ENCODE peak calls at places on chromosome 14, in nine cellular contexts. One of them, this sample, is unnamed.

GRCh38 chr14:80974338-80975078 is 19.1 kb downstream of the TSHR start:
- DNase-seq in iPS DF 6.9: no peak
- DNase-seq in tibial artery: no peak
- DNase-seq in stimulated activated CD4-positive, alpha-beta T cell treated with anti-CD3 and anti-CD28 coated beads, Interleukin-15, amount 100 ng/mL, for 1 hour: no peak
- DNase-seq in CD8-positive, alpha-beta T cell: no peak
- DNase-seq in Daoy: peak
- DNase-seq in testis: no peak
- DNase-seq in astrocyte: peak
- DNase-seq in AG08396: no peak
- DNase-seq in this sample: no peak

GRCh38 chr14:103334644-103335603 is 887 bp downstream of the EIF5 start:
- DNase-seq in astrocyte: peak
- DNase-seq in Daoy: peak
- DNase-seq in CD8-positive, alpha-beta T cell: peak
- DNase-seq in tibial artery: peak
- DNase-seq in stimulated activated CD4-positive, alpha-beta T cell treated with anti-CD3 and anti-CD28 coated beads, Interleukin-15, amount 100 ng/mL, for 1 hour: peak
- DNase-seq in iPS DF 6.9: no peak
- DNase-seq in AG08396: peak
- DNase-seq in testis: peak
- DNase-seq in this sample: peak

GRCh38 chr14:75934998-75935628 is 46.7 kb downstream of the TGFB3 start:
- DNase-seq in Daoy: no peak
- DNase-seq in iPS DF 6.9: no peak
- DNase-seq in astrocyte: no peak
- DNase-seq in testis: no peak
- DNase-seq in AG08396: no peak
- DNase-seq in tibial artery: no peak
- DNase-seq in CD8-positive, alpha-beta T cell: no peak
- DNase-seq in stimulated activated CD4-positive, alpha-beta T cell treated with anti-CD3 and anti-CD28 coated beads, Interleukin-15, amount 100 ng/mL, for 1 hour: no peak
- DNase-seq in this sample: no peak

GRCh38 chr14:31978423-31978822 is 98.7 kb upstream of the ARHGAP5 start:
- DNase-seq in astrocyte: no peak
- DNase-seq in iPS DF 6.9: no peak
- DNase-seq in CD8-positive, alpha-beta T cell: no peak
- DNase-seq in AG08396: no peak
- DNase-seq in tibial artery: no peak
- DNase-seq in Daoy: no peak
- DNase-seq in testis: no peak
- DNase-seq in stimulated activated CD4-positive, alpha-beta T cell treated with anti-CD3 and anti-CD28 coated beads, Interleukin-15, amount 100 ng/mL, for 1 hour: no peak
- DNase-seq in this sample: no peak

GRCh38 chr14:61750708-61751474 is 11.3 kb upstream of the SNAPC1 start:
- DNase-seq in testis: peak
- DNase-seq in CD8-positive, alpha-beta T cell: peak
- DNase-seq in iPS DF 6.9: peak
- DNase-seq in AG08396: peak
- DNase-seq in stimulated activated CD4-positive, alpha-beta T cell treated with anti-CD3 and anti-CD28 coated beads, Interleukin-15, amount 100 ng/mL, for 1 hour: peak
- DNase-seq in astrocyte: peak
- DNase-seq in Daoy: peak
- DNase-seq in tibial artery: peak
- DNase-seq in this sample: peak

GRCh38 chr14:24690492-24690891 is 56.5 kb upstream of the GZMB start:
- DNase-seq in testis: no peak
- DNase-seq in AG08396: no peak
- DNase-seq in CD8-positive, alpha-beta T cell: no peak
- DNase-seq in tibial artery: no peak
- DNase-seq in Daoy: no peak
- DNase-seq in stimulated activated CD4-positive, alpha-beta T cell treated with anti-CD3 and anti-CD28 coated beads, Interleukin-15, amount 100 ng/mL, for 1 hour: no peak
- DNase-seq in iPS DF 6.9: peak
- DNase-seq in astrocyte: no peak
- DNase-seq in this sample: no peak

GRCh38 chr14:49550284-49551184 is 35.6 kb downstream of the RPS29 start:
- DNase-seq in Daoy: no peak
- DNase-seq in AG08396: no peak
- DNase-seq in testis: no peak
- DNase-seq in tibial artery: no peak
- DNase-seq in iPS DF 6.9: no peak
- DNase-seq in CD8-positive, alpha-beta T cell: no peak
- DNase-seq in astrocyte: no peak
- DNase-seq in stimulated activated CD4-positive, alpha-beta T cell treated with anti-CD3 and anti-CD28 coated beads, Interleukin-15, amount 100 ng/mL, for 1 hour: no peak
- DNase-seq in this sample: peak

GRCh38 chr14:87000071-87000470 is 992.9 kb downstream of the GALC start:
- DNase-seq in CD8-positive, alpha-beta T cell: no peak
- DNase-seq in astrocyte: no peak
- DNase-seq in Daoy: no peak
- DNase-seq in tibial artery: no peak
- DNase-seq in AG08396: no peak
- DNase-seq in stimulated activated CD4-positive, alpha-beta T cell treated with anti-CD3 and anti-CD28 coated beads, Interleukin-15, amount 100 ng/mL, for 1 hour: no peak
- DNase-seq in iPS DF 6.9: no peak
- DNase-seq in testis: no peak
- DNase-seq in this sample: no peak

GRCh38 chr14:54589843-54590242 is 22.9 kb downstream of the SAMD4A start:
- DNase-seq in tibial artery: no peak
- DNase-seq in stimulated activated CD4-positive, alpha-beta T cell treated with anti-CD3 and anti-CD28 coated beads, Interleukin-15, amount 100 ng/mL, for 1 hour: no peak
- DNase-seq in astrocyte: no peak
- DNase-seq in CD8-positive, alpha-beta T cell: no peak
- DNase-seq in Daoy: no peak
- DNase-seq in testis: no peak
- DNase-seq in AG08396: no peak
- DNase-seq in iPS DF 6.9: no peak
- DNase-seq in this sample: no peak

GRCh38 chr14:64954491-64955240 is 12.1 kb upstream of the GPX2 start:
- DNase-seq in astrocyte: no peak
- DNase-seq in stimulated activated CD4-positive, alpha-beta T cell treated with anti-CD3 and anti-CD28 coated beads, Interleukin-15, amount 100 ng/mL, for 1 hour: no peak
- DNase-seq in CD8-positive, alpha-beta T cell: no peak
- DNase-seq in tibial artery: no peak
- DNase-seq in iPS DF 6.9: no peak
- DNase-seq in AG08396: no peak
- DNase-seq in Daoy: no peak
- DNase-seq in testis: no peak
- DNase-seq in this sample: no peak

GRCh38 chr14:103803661-103804060 is 43.7 kb downstream of the PPP1R13B start:
- DNase-seq in Daoy: peak
- DNase-seq in stimulated activated CD4-positive, alpha-beta T cell treated with anti-CD3 and anti-CD28 coated beads, Interleukin-15, amount 100 ng/mL, for 1 hour: no peak
- DNase-seq in testis: no peak
- DNase-seq in astrocyte: peak
- DNase-seq in tibial artery: no peak
- DNase-seq in iPS DF 6.9: no peak
- DNase-seq in CD8-positive, alpha-beta T cell: no peak
- DNase-seq in AG08396: peak
- DNase-seq in this sample: peak

GRCh38 chr14:53183611-53184010 is 30.5 kb upstream of the DDHD1 start:
- DNase-seq in iPS DF 6.9: no peak
- DNase-seq in testis: no peak
- DNase-seq in astrocyte: peak
- DNase-seq in Daoy: peak
- DNase-seq in tibial artery: no peak
- DNase-seq in stimulated activated CD4-positive, alpha-beta T cell treated with anti-CD3 and anti-CD28 coated beads, Interleukin-15, amount 100 ng/mL, for 1 hour: no peak
- DNase-seq in AG08396: no peak
- DNase-seq in CD8-positive, alpha-beta T cell: no peak
- DNase-seq in this sample: no peak

GRCh38 chr14:70655110-70655826 is 13.6 kb downstream of the TTC9 start:
- DNase-seq in AG08396: no peak
- DNase-seq in stimulated activated CD4-positive, alpha-beta T cell treated with anti-CD3 and anti-CD28 coated beads, Interleukin-15, amount 100 ng/mL, for 1 hour: peak
- DNase-seq in Daoy: peak
- DNase-seq in astrocyte: no peak
- DNase-seq in testis: no peak
- DNase-seq in iPS DF 6.9: peak
- DNase-seq in CD8-positive, alpha-beta T cell: peak
- DNase-seq in tibial artery: no peak
- DNase-seq in this sample: no peak

GRCh38 chr14:68286667-68287066 is 467.1 kb downstream of the RAD51B start:
- DNase-seq in iPS DF 6.9: no peak
- DNase-seq in tibial artery: no peak
- DNase-seq in CD8-positive, alpha-beta T cell: no peak
- DNase-seq in astrocyte: no peak
- DNase-seq in AG08396: no peak
- DNase-seq in Daoy: no peak
- DNase-seq in stimulated activated CD4-positive, alpha-beta T cell treated with anti-CD3 and anti-CD28 coated beads, Interleukin-15, amount 100 ng/mL, for 1 hour: no peak
- DNase-seq in testis: no peak
- DNase-seq in this sample: no peak

GRCh38 chr14:104288272-104288671 is 149.9 kb downstream of the KIF26A start:
- DNase-seq in tibial artery: peak
- DNase-seq in CD8-positive, alpha-beta T cell: no peak
- DNase-seq in AG08396: no peak
- DNase-seq in astrocyte: no peak
- DNase-seq in iPS DF 6.9: no peak
- DNase-seq in Daoy: no peak
- DNase-seq in stimulated activated CD4-positive, alpha-beta T cell treated with anti-CD3 and anti-CD28 coated beads, Interleukin-15, amount 100 ng/mL, for 1 hour: no peak
- DNase-seq in testis: no peak
- DNase-seq in this sample: no peak

GRCh38 chr14:68518180-68518579 is 274.7 kb downstream of the ZFP36L1 start:
- DNase-seq in CD8-positive, alpha-beta T cell: no peak
- DNase-seq in AG08396: no peak
- DNase-seq in Daoy: no peak
- DNase-seq in stimulated activated CD4-positive, alpha-beta T cell treated with anti-CD3 and anti-CD28 coated beads, Interleukin-15, amount 100 ng/mL, for 1 hour: no peak
- DNase-seq in tibial artery: no peak
- DNase-seq in iPS DF 6.9: no peak
- DNase-seq in astrocyte: no peak
- DNase-seq in testis: no peak
- DNase-seq in this sample: no peak

GRCh38 chr14:66038214-66038977 is 447.8 kb upstream of the CCDC196 start:
- DNase-seq in astrocyte: no peak
- DNase-seq in tibial artery: peak
- DNase-seq in stimulated activated CD4-positive, alpha-beta T cell treated with anti-CD3 and anti-CD28 coated beads, Interleukin-15, amount 100 ng/mL, for 1 hour: no peak
- DNase-seq in Daoy: peak
- DNase-seq in CD8-positive, alpha-beta T cell: no peak
- DNase-seq in iPS DF 6.9: no peak
- DNase-seq in AG08396: no peak
- DNase-seq in testis: peak
- DNase-seq in this sample: peak